ENCODE peak calls at places on chromosomes 6 and 20, in four cellular contexts. One of them, this sample, is unnamed.

GRCh38 chr6:93849857-93850256 is 430.5 kb upstream of the EPHA7 start:
- DNase-seq in K562: no peak
- DNase-seq in suprapubic skin: no peak
- DNase-seq in prostate gland: no peak
- DNase-seq in this sample: no peak

GRCh38 chr6:87675004-87675681 is 26.9 kb downstream of the AKIRIN2 start:
- DNase-seq in K562: no peak
- DNase-seq in prostate gland: no peak
- DNase-seq in suprapubic skin: no peak
- DNase-seq in this sample: no peak

GRCh38 chr6:149642829-149643580 is 5.5 kb downstream of the KATNA1 start:
- DNase-seq in K562: no peak
- DNase-seq in prostate gland: no peak
- DNase-seq in suprapubic skin: no peak
- DNase-seq in this sample: no peak

GRCh38 chr20:25987073-25987927 is 290.6 kb upstream of the ZNF337 start:
- DNase-seq in suprapubic skin: no peak
- DNase-seq in prostate gland: no peak
- DNase-seq in K562: peak; percentile 14
- DNase-seq in this sample: no peak

GRCh38 chr6:106705156-106705555 is 75.8 kb downstream of the QRSL1 start:
- DNase-seq in suprapubic skin: no peak
- DNase-seq in K562: no peak
- DNase-seq in prostate gland: no peak
- DNase-seq in this sample: no peak

GRCh38 chr6:90220273-90220672 is 76.4 kb downstream of the BACH2 start:
- DNase-seq in suprapubic skin: no peak
- DNase-seq in prostate gland: no peak
- DNase-seq in K562: no peak
- DNase-seq in this sample: no peak

GRCh38 chr6:43972915-43973304 is 154.3 kb downstream of the MRPL14 start:
- DNase-seq in K562: no peak
- DNase-seq in prostate gland: peak; percentile 75
- DNase-seq in suprapubic skin: no peak
- DNase-seq in this sample: peak; percentile 84

GRCh38 chr6:109315331-109316129 is 66.7 kb downstream of the CD164 start:
- DNase-seq in K562: no peak
- DNase-seq in prostate gland: no peak
- DNase-seq in suprapubic skin: no peak
- DNase-seq in this sample: no peak

GRCh38 chr6:140544431-140544830 is 1170.0 kb upstream of the CITED2 start:
- DNase-seq in K562: no peak
- DNase-seq in prostate gland: no peak
- DNase-seq in suprapubic skin: no peak
- DNase-seq in this sample: no peak

GRCh38 chr20:51800132-51800721 is 2.1 kb downstream of the SALL4 start:
- DNase-seq in K562: peak; percentile 75
- DNase-seq in suprapubic skin: no peak
- DNase-seq in prostate gland: peak; percentile 73
- DNase-seq in this sample: peak; percentile 64
- TF ChIP-seq POLR2AphosphoS5 in K562: no peak
- TF ChIP-seq POLR2AphosphoS5 in suprapubic skin: no peak
- TF ChIP-seq POLR2AphosphoS5 in prostate gland: peak; percentile 36
- TF ChIP-seq POLR2AphosphoS5 in this sample: no peak

GRCh38 chr6:7894272-7895124 is 16.1 kb downstream of the TXNDC5 start:
- DNase-seq in K562: no peak
- DNase-seq in prostate gland: no peak
- DNase-seq in suprapubic skin: no peak
- DNase-seq in this sample: no peak
- H3K36me3 ChIP-seq in K562: peaks cover 97% of the 10 kb centered on the region
- H3K36me3 ChIP-seq in prostate gland: peaks cover 4% of the 10 kb centered on the region
- H3K36me3 ChIP-seq in suprapubic skin: peaks cover 95% of the 10 kb centered on the region
- H3K36me3 ChIP-seq in this sample: peaks cover 9% of the 10 kb centered on the region

DNA sequence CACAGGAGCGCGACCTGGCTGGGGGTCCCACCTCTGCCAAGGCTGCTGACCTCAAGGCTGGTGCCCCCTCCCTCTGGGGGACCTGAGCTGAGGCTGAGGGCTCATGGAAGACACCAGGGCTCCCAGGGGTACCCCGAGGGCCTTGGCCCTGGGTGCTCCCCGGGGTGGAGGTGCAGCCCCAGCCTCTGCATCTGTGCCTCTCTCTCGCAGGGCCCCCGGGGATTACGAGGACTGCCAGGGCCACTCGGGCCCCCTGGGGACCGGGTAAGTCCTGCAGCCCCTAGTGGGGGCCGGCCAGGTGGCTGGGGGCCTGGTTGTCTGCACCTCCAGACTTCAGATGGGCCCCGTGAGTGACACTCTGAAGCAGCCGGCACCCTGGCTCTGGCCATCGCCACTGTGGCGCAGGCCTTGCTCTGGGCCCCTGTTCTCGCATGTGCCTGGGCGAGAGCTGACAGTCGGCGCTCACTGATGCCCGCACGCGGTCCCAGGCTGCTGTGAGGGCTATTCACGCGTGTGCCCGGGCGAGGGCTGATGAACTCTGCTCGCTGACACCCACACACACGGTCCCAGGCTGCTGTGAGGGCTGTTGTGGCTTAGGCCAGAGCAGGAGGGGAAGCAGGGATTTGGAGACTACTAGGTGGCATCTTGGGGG is 9.3 kb downstream of the COL9A3 start:
- DNase-seq in prostate gland: no peak
- DNase-seq in suprapubic skin: no peak
- DNase-seq in K562: no peak
- DNase-seq in this sample: no peak
- TF ChIP-seq POLR2AphosphoS5 in prostate gland: no peak
- TF ChIP-seq POLR2AphosphoS5 in suprapubic skin: no peak
- TF ChIP-seq POLR2AphosphoS5 in K562: no peak
- TF ChIP-seq POLR2AphosphoS5 in this sample: no peak

DNA sequence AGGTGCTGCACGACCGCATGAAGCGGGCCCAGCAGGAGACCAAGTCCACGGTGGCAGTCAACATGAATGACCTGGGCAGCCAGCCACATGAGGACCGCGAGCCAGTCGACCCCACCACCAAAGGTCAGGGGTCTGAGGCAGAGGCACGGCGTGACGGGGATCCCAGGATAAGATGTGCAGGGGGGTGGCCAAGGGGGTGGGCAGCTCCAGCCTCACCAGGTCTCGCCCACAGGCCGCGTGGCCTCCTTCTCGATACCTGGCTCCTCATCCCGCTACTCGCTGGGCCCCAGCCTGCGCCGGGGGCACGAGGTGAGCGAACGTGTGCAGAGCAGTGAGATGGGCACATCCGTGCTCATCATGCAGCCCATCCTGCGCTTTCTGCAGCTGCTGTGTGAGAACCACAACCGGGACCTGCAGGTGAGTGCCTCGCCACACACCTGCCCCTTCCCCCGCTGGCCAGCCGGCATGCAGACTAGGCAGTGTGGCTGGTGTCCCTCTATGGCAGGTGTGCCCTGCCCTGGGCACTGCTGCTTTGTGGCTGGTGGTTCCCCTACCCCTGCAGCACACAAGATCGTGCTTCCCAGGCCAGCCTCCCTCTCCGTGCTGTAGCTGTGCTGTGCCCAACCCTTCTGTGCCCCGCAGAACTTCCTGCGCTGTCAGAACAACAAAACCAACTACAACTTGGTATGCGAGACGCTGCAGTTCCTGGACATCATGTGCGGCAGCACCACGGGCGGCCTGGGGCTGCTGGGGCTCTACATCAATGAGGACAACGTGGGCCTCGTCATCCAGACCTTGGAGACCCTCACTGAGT is 25.9 kb downstream of the UQCC2 start:
- DNase-seq in suprapubic skin: no peak
- DNase-seq in K562: no peak
- DNase-seq in prostate gland: no peak
- DNase-seq in this sample: no peak
- H3K36me3 ChIP-seq in suprapubic skin: peaks cover 98% of the 10 kb centered on the region
- H3K36me3 ChIP-seq in K562: peaks cover 91% of the 10 kb centered on the region
- H3K36me3 ChIP-seq in prostate gland: no peaks in the 10 kb centered on the region
- H3K36me3 ChIP-seq in this sample: peaks cover 17% of the 10 kb centered on the region

This sample was measured in breast epithelium.